ENCODE peak calls at places on chromosomes 6 and 20, in nine cellular contexts. M is IMR-90, J is GM12878, G is HCT116, B is lower leg skin, P is heart left ventricle, E is Peyer's patch, H is esophagus muscularis mucosa, Y is prostate gland. V is an unnamed sample.

GRCh38 chr20:33076662-33077398 is 2.6 kb upstream of the BPIFB4 start:
- DNase-seq in M (no peak), J (no peak), G (peak), B (no peak), P (no peak), E (no peak), H (no peak), Y (no peak), V (no peak)

GRCh38 chr6:106547961-106548453 is 81.3 kb downstream of the RTN4IP1 start:
- DNase-seq in M (peak), J (no peak), G (no peak), B (no peak), P (no peak), E (no peak), H (no peak), Y (peak), V (peak)

GRCh38 chr20:4053516-4053919 is 38.2 kb upstream of the RNF24 start:
- DNase-seq in M (no peak), J (no peak), G (no peak), B (no peak), P (no peak), E (no peak), H (no peak), Y (no peak), V (no peak)

GRCh38 chr6:151451950-151452749 is at the start of gene RMND1:
- DNase-seq in M (peak), J (peak), G (peak), B (peak), P (peak), E (peak), H (peak), Y (peak), V (peak)

GRCh38 chr6:14767176-14767575 is 478.7 kb upstream of the JARID2 start:
- DNase-seq in M (no peak), J (no peak), G (no peak), B (no peak), P (no peak), E (no peak), H (no peak), Y (no peak), V (no peak)

GRCh38 chr20:33947709-33948295 is 45.9 kb upstream of the RALY start:
- DNase-seq in M (peak), J (peak), G (peak), B (no peak), P (no peak), E (no peak), H (no peak), Y (no peak), V (no peak)

GRCh38 chr20:1332749-1333300 is 3.9 kb upstream of the SDCBP2 start:
- DNase-seq in M (no peak), J (no peak), G (no peak), B (no peak), P (peak), E (no peak), H (peak), Y (no peak), V (no peak)

GRCh38 chr20:38227578-38228360 is 32.8 kb downstream of the KIAA1755 start:
- DNase-seq in M (no peak), J (no peak), G (no peak), B (no peak), P (no peak), E (no peak), H (no peak), Y (no peak), V (no peak)

GRCh38 chr6:142459267-142459666 is 157.5 kb downstream of the ADGRG6 start:
- DNase-seq in M (peak), J (no peak), G (no peak), B (no peak), P (no peak), E (no peak), H (no peak), Y (no peak), V (no peak)

GRCh38 chr6:3390698-3391097 is 66.2 kb downstream of the SLC22A23 start:
- DNase-seq in M (peak), J (no peak), G (peak), B (peak), P (peak), E (no peak), H (no peak), Y (peak), V (peak)

GRCh38 chr6:156102129-156102528 is 646.5 kb upstream of the NOX3 start:
- DNase-seq in M (peak), J (no peak), G (peak), B (no peak), P (no peak), E (no peak), H (no peak), Y (no peak), V (no peak)

GRCh38 chr6:159540152-159540551 is 152.9 kb downstream of the SOD2 start:
- DNase-seq in M (no peak), J (no peak), G (peak), B (no peak), P (no peak), E (no peak), H (no peak), Y (no peak), V (no peak)
- TF ChIP-seq CTCF in M (peak), J (peak), G (peak), B (no peak), P (no peak), E (no peak), H (no peak), Y (no peak), V (no peak)

GRCh38 chr6:125931733-125932450 is 24.7 kb upstream of the HINT3 start:
- DNase-seq in M (peak), J (peak), G (no peak), B (no peak), P (no peak), E (no peak), H (no peak), Y (no peak), V (no peak)
- TF ChIP-seq POLR2A in M (peak), J (no peak), G (no peak), B (no peak), P (no peak), E (no peak), H (no peak), Y (no peak), V (no peak)

DNA sequence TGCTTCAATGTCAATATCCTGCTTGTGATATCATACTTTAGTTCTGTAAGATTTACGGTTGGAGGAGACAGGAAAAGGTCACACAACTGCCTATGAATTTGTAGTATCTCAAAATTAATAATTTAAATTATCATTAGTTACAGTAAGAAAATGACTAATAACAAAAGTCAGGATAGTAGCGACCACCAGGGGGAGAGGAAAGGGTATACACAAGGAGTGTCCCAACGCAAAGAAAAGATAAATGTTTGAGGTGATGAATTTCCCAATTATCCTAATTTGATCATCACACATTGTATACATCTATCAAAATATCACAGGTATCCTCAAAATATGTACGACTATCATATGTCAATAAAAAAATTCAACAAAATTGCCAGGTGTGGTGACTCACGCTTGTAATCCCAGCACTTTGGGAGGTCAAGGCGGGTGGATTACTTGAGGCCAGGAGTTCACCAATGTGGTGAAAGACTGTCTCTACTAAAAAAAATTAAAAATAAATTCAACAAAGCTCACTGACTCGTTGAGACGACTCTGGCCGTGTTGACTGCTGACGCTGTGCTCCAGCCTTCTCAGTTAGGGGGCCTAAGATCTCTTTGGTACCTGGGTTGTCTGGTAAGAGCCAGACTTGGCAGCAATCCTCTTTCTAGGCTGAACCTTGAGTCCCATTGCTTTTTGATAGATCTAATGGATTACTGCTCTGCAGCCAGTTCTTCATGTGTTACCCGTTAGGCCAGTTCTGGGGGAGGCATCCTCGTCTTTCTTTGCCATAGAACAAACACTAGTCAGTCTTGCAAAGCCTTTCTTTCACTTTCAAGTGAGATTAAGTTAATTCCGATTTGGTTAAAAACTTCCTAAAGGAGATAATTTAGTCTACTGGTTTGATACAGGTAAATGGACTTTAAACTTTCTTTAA is 9.0 kb upstream of the OVOL2 start:
- DNase-seq in M (no peak), J (no peak), G (no peak), B (no peak), P (no peak), E (no peak), H (no peak), Y (no peak), V (no peak)
- TF ChIP-seq CTCF in M (no peak), J (no peak), G (peak), B (no peak), P (no peak), E (no peak), H (no peak), Y (no peak), V (no peak)

GRCh38 chr6:30883743-30884520 is at the start of gene DDR1:
- DNase-seq in M (peak), J (no peak), G (no peak), B (peak), P (peak), E (peak), H (no peak), Y (peak), V (peak)
- TF ChIP-seq POLR2A in M (no peak), J (peak), G (no peak), B (no peak), P (no peak), E (peak), H (no peak), Y (peak), V (no peak)

GRCh38 chr6:87472525-87473418 is at the start of gene SLC35A1:
- DNase-seq in M (peak), J (peak), G (peak), B (peak), P (peak), E (peak), H (peak), Y (peak), V (peak)

GRCh38 chr6:87473419-87473903 is 687 bp downstream of the SLC35A1 start:
- DNase-seq in M (peak), J (peak), G (no peak), B (peak), P (no peak), E (no peak), H (no peak), Y (peak), V (no peak)
- TF ChIP-seq CTCF in M (no peak), J (no peak), G (no peak), B (no peak), P (no peak), E (no peak), H (no peak), Y (no peak), V (no peak)

GRCh38 chr6:32169211-32169610 is 4.8 kb downstream of the EGFL8 start:
- DNase-seq in M (no peak), J (no peak), G (no peak), B (no peak), P (no peak), E (no peak), H (no peak), Y (no peak), V (no peak)
- TF ChIP-seq POLR2A in M (no peak), J (no peak), G (no peak), B (no peak), P (no peak), E (no peak), H (no peak), Y (no peak), V (no peak)

V was measured in uterus.